ENCODE peak calls at places on chromosome 17, in nine cellular contexts. P, Y, D, J, Q, T, B, A and X are unnamed samples.

GRCh38 chr17:19510903-19511302 is 22.8 kb upstream of the SLC47A1 start:
- DNase-seq in A (no peak), T (no peak), P (no peak), Q (no peak), Y (no peak), B (no peak), D (no peak), J (no peak), X (no peak)

GRCh38 chr17:19487009-19487600 is 46.5 kb upstream of the SLC47A1 start:
- DNase-seq in A (no peak), P (no peak), Y (no peak), T (no peak), D (no peak), B (no peak), J (no peak), Q (no peak), X (no peak)

GRCh38 chr17:35733366-35733765 is 1.9 kb downstream of the RASL10B start:
- DNase-seq in A (no peak), J (no peak), T (no peak), D (peak), Q (no peak), Y (peak), B (no peak), P (no peak), X (no peak)

GRCh38 chr17:71975331-71975801 is 145.5 kb upstream of the SOX9 start:
- DNase-seq in P (peak), B (no peak), Y (peak), T (peak), D (peak), J (no peak), Q (no peak), A (no peak), X (no peak)

GRCh38 chr17:65366102-65366844 is 195.2 kb downstream of the AXIN2 start:
- DNase-seq in Q (peak), J (no peak), P (no peak), Y (no peak), D (no peak), B (no peak), A (no peak), T (no peak), X (no peak)

GRCh38 chr17:7841309-7841621 is 7.2 kb downstream of the KDM6B start:
- DNase-seq in B (no peak), A (no peak), J (no peak), P (no peak), Q (no peak), D (peak), T (no peak), Y (no peak), X (no peak)

GRCh38 chr17:81245665-81246342 is 6.7 kb downstream of the NDUFAF8 start:
- DNase-seq in B (no peak), J (no peak), A (no peak), P (no peak), Y (no peak), Q (no peak), D (no peak), T (no peak), X (no peak)

GRCh38 chr17:33451221-33451620 is 158.1 kb upstream of the ASIC2 start:
- DNase-seq in D (no peak), T (no peak), P (no peak), J (no peak), A (no peak), Y (no peak), B (no peak), Q (no peak), X (no peak)

GRCh38 chr17:8746501-8747236 is 2.0 kb upstream of the CCDC42 start:
- DNase-seq in Y (no peak), P (no peak), Q (no peak), D (peak), B (peak), J (no peak), A (no peak), T (peak), X (no peak)

GRCh38 chr17:80452173-80452915 is 24.1 kb downstream of the NPTX1 start:
- DNase-seq in T (no peak), D (no peak), J (no peak), A (no peak), Q (no peak), B (no peak), Y (no peak), P (no peak), X (no peak)

GRCh38 chr17:50129303-50129945 is 536 bp downstream of the SAMD14 start:
- DNase-seq in Q (no peak), P (no peak), A (peak), T (peak), J (peak), B (peak), D (peak), Y (no peak), X (no peak)

GRCh38 chr17:31231852-31232251 is 65.2 kb downstream of the OMG start:
- DNase-seq in J (no peak), B (no peak), A (no peak), P (no peak), D (no peak), Y (no peak), T (no peak), Q (no peak), X (no peak)

GRCh38 chr17:8012045-8012580 is 9.7 kb downstream of the GUCY2D start:
- DNase-seq in B (no peak), Y (no peak), A (no peak), P (no peak), J (no peak), D (peak), Q (no peak), T (no peak), X (no peak)

GRCh38 chr17:71634376-71634775 is 486.4 kb upstream of the SOX9 start:
- DNase-seq in J (no peak), P (no peak), B (no peak), D (no peak), A (no peak), T (no peak), Q (no peak), Y (no peak), X (no peak)

GRCh38 chr17:37507108-37507507 is 17.4 kb downstream of the DUSP14 start:
- DNase-seq in D (no peak), T (no peak), P (no peak), B (no peak), A (no peak), Q (no peak), Y (no peak), J (no peak), X (no peak)

GRCh38 chr17:57902800-57903759 is 52.1 kb downstream of the CUEDC1 start:
- DNase-seq in T (peak), J (no peak), Y (peak), Q (no peak), D (no peak), P (peak), B (no peak), A (no peak), X (no peak)